ENCODE peak calls at places on chromosomes 12 and 14, in four cellular contexts. M is EL, C is neural crest cell, G is adipocyte. Q is an unnamed sample.
A peak's percentile ranks its signal among the peaks of the same experiment; 100 is the strongest.

GRCh38 chr14:64639340-64639821 is 64.8 kb upstream of the PLEKHG3 start:
- DNase-seq in M (peak; percentile 43), G (no peak), C (no peak), Q (no peak)

GRCh38 chr12:55670213-55670730 is 33.6 kb downstream of the OR10P1 start:
- DNase-seq in C (no peak), G (no peak), M (no peak), Q (no peak)

GRCh38 chr14:34029921-34030334 is 79.1 kb upstream of the EGLN3 start:
- DNase-seq in G (peak; percentile 73), M (no peak), C (no peak), Q (no peak)

GRCh38 chr12:124036117-124037109 is 63.4 kb downstream of the ZNF664 start:
- DNase-seq in G (peak; percentile 80), C (peak; percentile 52), M (peak; percentile 39), Q (peak; percentile 57)

GRCh38 chr12:25372969-25373368 is 122.2 kb upstream of the KRAS start:
- DNase-seq in G (no peak), M (no peak), C (no peak), Q (no peak)

GRCh38 chr12:67068204-67068731 is 200.9 kb upstream of the CAND1 start:
- DNase-seq in M (peak; percentile 12), C (peak; percentile 27), G (peak; percentile 38), Q (no peak)

GRCh38 chr14:103742499-103743255 is 27.1 kb downstream of the ZFYVE21 start:
- DNase-seq in M (no peak), G (no peak), C (no peak), Q (no peak)

GRCh38 chr14:24428628-24429394 is 657 bp downstream of the CBLN3 start:
- DNase-seq in C (no peak), M (no peak), G (no peak), Q (no peak)

GRCh38 chr12:105175397-105175990 is 60.5 kb downstream of the APPL2 start:
- DNase-seq in M (no peak), C (no peak), G (no peak), Q (no peak)

GRCh38 chr12:50517456-50518048 is 12.8 kb downstream of the DIP2B start:
- DNase-seq in M (peak; percentile 54), G (peak; percentile 24), C (no peak), Q (no peak)

GRCh38 chr12:47249082-47249481 is 169.3 kb upstream of the AMIGO2 start:
- DNase-seq in G (no peak), M (no peak), C (no peak), Q (no peak)

GRCh38 chr12:44313188-44313587 is 477.3 kb downstream of the TMEM117 start:
- DNase-seq in C (no peak), G (no peak), M (no peak), Q (no peak)

GRCh38 chr12:126191949-126192348 is 1126.7 kb downstream of the AACS start:
- DNase-seq in G (no peak), M (no peak), C (no peak), Q (no peak)

GRCh38 chr12:105228494-105228893 is 7.5 kb downstream of the APPL2 start:
- DNase-seq in G (peak; percentile 80), M (peak; percentile 81), C (no peak), Q (no peak)

GRCh38 chr12:1457901-1458300 is 136.5 kb downstream of the FBXL14 start:
- DNase-seq in C (no peak), M (peak; percentile 98), G (peak; percentile 83), Q (no peak)

GRCh38 chr12:95975491-95975890 is 20.7 kb downstream of the HAL start:
- DNase-seq in M (no peak), C (no peak), G (no peak), Q (no peak)

GRCh38 chr12:44502681-44503080 is 373.4 kb downstream of the NELL2 start:
- DNase-seq in G (no peak), C (no peak), M (no peak), Q (no peak)

GRCh38 chr14:51914310-51914709 is 53.9 kb downstream of the GNG2 start:
- DNase-seq in M (no peak), C (no peak), G (no peak), Q (no peak)

GRCh38 chr14:72000907-72001306 is 68.7 kb downstream of the RGS6 start:
- DNase-seq in G (no peak), M (no peak), C (no peak), Q (no peak)

GRCh38 chr12:29796823-29797263 is 13.1 kb upstream of the TMTC1 start:
- DNase-seq in G (peak; percentile 95), C (no peak), M (peak; percentile 58), Q (no peak)

GRCh38 chr14:58151701-58152568 is at the start of gene ARMH4:
- DNase-seq in C (peak; percentile 79), G (peak; percentile 95), M (peak; percentile 82), Q (peak; percentile 62)

GRCh38 chr12:111773801-111774551 is 7.2 kb downstream of the ALDH2 start:
- DNase-seq in C (no peak), M (peak; percentile 59), G (peak; percentile 87), Q (no peak)

GRCh38 chr12:119659289-119659897 is 8.5 kb upstream of the PRKAB1 start:
- DNase-seq in M (peak; percentile 21), C (peak; percentile 30), G (peak; percentile 71), Q (no peak)

GRCh38 chr12:6292606-6293005 is 17.9 kb upstream of the PLEKHG6 start:
- DNase-seq in M (peak; percentile 59), C (no peak), G (peak; percentile 94), Q (no peak)

GRCh38 chr12:24444634-24445033 is 495.2 kb upstream of the SOX5 start:
- DNase-seq in C (no peak), M (no peak), G (no peak), Q (no peak)

GRCh38 chr14:32078030-32078793 is 1.1 kb downstream of the ARHGAP5 start:
- DNase-seq in M (peak; percentile 51), G (peak; percentile 72), C (no peak), Q (peak; percentile 42)